ENCODE peak calls at places on chromosome 9, in seven cellular contexts. One of them, this sample, is unnamed.

GRCh38 chr9:73118898-73119554 is 32.6 kb upstream of the ANXA1 start:
- DNase-seq in HT1080: peak
- DNase-seq in astrocyte of the spinal cord: peak
- DNase-seq in NCI-H1092: no peak
- DNase-seq in HL-60: no peak
- DNase-seq in stimulated activated CD4-positive, alpha-beta T cell treated with anti-CD3 and anti-CD28 coated beads, Interleukin-2, amount 100 ng/mL, for 24 hours: no peak
- DNase-seq in ACHN: peak
- DNase-seq in this sample: no peak

GRCh38 chr9:112044183-112044582 is 130.9 kb downstream of the SUSD1 start:
- DNase-seq in astrocyte of the spinal cord: no peak
- DNase-seq in HL-60: no peak
- DNase-seq in stimulated activated CD4-positive, alpha-beta T cell treated with anti-CD3 and anti-CD28 coated beads, Interleukin-2, amount 100 ng/mL, for 24 hours: no peak
- DNase-seq in HT1080: no peak
- DNase-seq in NCI-H1092: no peak
- DNase-seq in ACHN: peak
- DNase-seq in this sample: no peak

GRCh38 chr9:113587471-113588031 is 124.0 kb downstream of the RGS3 start:
- DNase-seq in NCI-H1092: no peak
- DNase-seq in astrocyte of the spinal cord: peak
- DNase-seq in stimulated activated CD4-positive, alpha-beta T cell treated with anti-CD3 and anti-CD28 coated beads, Interleukin-2, amount 100 ng/mL, for 24 hours: no peak
- DNase-seq in HL-60: no peak
- DNase-seq in HT1080: peak
- DNase-seq in ACHN: no peak
- DNase-seq in this sample: peak

GRCh38 chr9:109856785-109857184 is 76.8 kb downstream of the PALM2AKAP2 start:
- DNase-seq in stimulated activated CD4-positive, alpha-beta T cell treated with anti-CD3 and anti-CD28 coated beads, Interleukin-2, amount 100 ng/mL, for 24 hours: no peak
- DNase-seq in ACHN: no peak
- DNase-seq in HT1080: no peak
- DNase-seq in NCI-H1092: no peak
- DNase-seq in astrocyte of the spinal cord: no peak
- DNase-seq in HL-60: no peak
- DNase-seq in this sample: peak

GRCh38 chr9:9552665-9553064 is 1060.1 kb downstream of the PTPRD start:
- DNase-seq in HL-60: no peak
- DNase-seq in astrocyte of the spinal cord: no peak
- DNase-seq in stimulated activated CD4-positive, alpha-beta T cell treated with anti-CD3 and anti-CD28 coated beads, Interleukin-2, amount 100 ng/mL, for 24 hours: no peak
- DNase-seq in HT1080: no peak
- DNase-seq in NCI-H1092: no peak
- DNase-seq in ACHN: no peak
- DNase-seq in this sample: no peak

GRCh38 chr9:75147638-75148037 is 59.3 kb downstream of the OSTF1 start:
- DNase-seq in HT1080: peak
- DNase-seq in stimulated activated CD4-positive, alpha-beta T cell treated with anti-CD3 and anti-CD28 coated beads, Interleukin-2, amount 100 ng/mL, for 24 hours: no peak
- DNase-seq in ACHN: no peak
- DNase-seq in HL-60: peak
- DNase-seq in NCI-H1092: no peak
- DNase-seq in astrocyte of the spinal cord: peak
- DNase-seq in this sample: no peak

GRCh38 chr9:118693645-118694044 is 675.6 kb downstream of the BRINP1 start:
- DNase-seq in NCI-H1092: no peak
- DNase-seq in HL-60: no peak
- DNase-seq in HT1080: no peak
- DNase-seq in astrocyte of the spinal cord: no peak
- DNase-seq in ACHN: peak
- DNase-seq in stimulated activated CD4-positive, alpha-beta T cell treated with anti-CD3 and anti-CD28 coated beads, Interleukin-2, amount 100 ng/mL, for 24 hours: no peak
- DNase-seq in this sample: no peak

GRCh38 chr9:63859475-63860215 is 1425.4 kb downstream of the FOXD4L5 start:
- DNase-seq in NCI-H1092: no peak
- DNase-seq in astrocyte of the spinal cord: peak
- DNase-seq in HT1080: peak
- DNase-seq in ACHN: no peak
- DNase-seq in HL-60: no peak
- DNase-seq in stimulated activated CD4-positive, alpha-beta T cell treated with anti-CD3 and anti-CD28 coated beads, Interleukin-2, amount 100 ng/mL, for 24 hours: no peak
- DNase-seq in this sample: peak

GRCh38 chr9:134724912-134725604 is 83.5 kb downstream of the COL5A1 start:
- DNase-seq in stimulated activated CD4-positive, alpha-beta T cell treated with anti-CD3 and anti-CD28 coated beads, Interleukin-2, amount 100 ng/mL, for 24 hours: no peak
- DNase-seq in HT1080: no peak
- DNase-seq in NCI-H1092: no peak
- DNase-seq in HL-60: no peak
- DNase-seq in astrocyte of the spinal cord: no peak
- DNase-seq in ACHN: no peak
- DNase-seq in this sample: no peak

GRCh38 chr9:114489928-114490327 is 15.3 kb downstream of the WHRN start:
- DNase-seq in stimulated activated CD4-positive, alpha-beta T cell treated with anti-CD3 and anti-CD28 coated beads, Interleukin-2, amount 100 ng/mL, for 24 hours: no peak
- DNase-seq in astrocyte of the spinal cord: no peak
- DNase-seq in NCI-H1092: no peak
- DNase-seq in HT1080: no peak
- DNase-seq in HL-60: no peak
- DNase-seq in ACHN: no peak
- DNase-seq in this sample: no peak

GRCh38 chr9:98280574-98280973 is 25.1 kb upstream of the TBC1D2 start:
- DNase-seq in NCI-H1092: peak
- DNase-seq in ACHN: no peak
- DNase-seq in astrocyte of the spinal cord: no peak
- DNase-seq in stimulated activated CD4-positive, alpha-beta T cell treated with anti-CD3 and anti-CD28 coated beads, Interleukin-2, amount 100 ng/mL, for 24 hours: no peak
- DNase-seq in HL-60: no peak
- DNase-seq in HT1080: no peak
- DNase-seq in this sample: peak

GRCh38 chr9:75499812-75500211 is 390.7 kb upstream of the PCSK5 start:
- DNase-seq in stimulated activated CD4-positive, alpha-beta T cell treated with anti-CD3 and anti-CD28 coated beads, Interleukin-2, amount 100 ng/mL, for 24 hours: no peak
- DNase-seq in HL-60: no peak
- DNase-seq in astrocyte of the spinal cord: no peak
- DNase-seq in ACHN: no peak
- DNase-seq in HT1080: no peak
- DNase-seq in NCI-H1092: no peak
- DNase-seq in this sample: no peak

GRCh38 chr9:87405677-87406544 is 91.8 kb upstream of the DAPK1 start:
- DNase-seq in astrocyte of the spinal cord: peak
- DNase-seq in HL-60: peak
- DNase-seq in stimulated activated CD4-positive, alpha-beta T cell treated with anti-CD3 and anti-CD28 coated beads, Interleukin-2, amount 100 ng/mL, for 24 hours: no peak
- DNase-seq in ACHN: no peak
- DNase-seq in HT1080: no peak
- DNase-seq in NCI-H1092: no peak
- DNase-seq in this sample: no peak

GRCh38 chr9:114121445-114122151 is 22.5 kb upstream of the KIF12 start:
- DNase-seq in stimulated activated CD4-positive, alpha-beta T cell treated with anti-CD3 and anti-CD28 coated beads, Interleukin-2, amount 100 ng/mL, for 24 hours: no peak
- DNase-seq in NCI-H1092: no peak
- DNase-seq in astrocyte of the spinal cord: no peak
- DNase-seq in HT1080: no peak
- DNase-seq in HL-60: no peak
- DNase-seq in ACHN: no peak
- DNase-seq in this sample: no peak

GRCh38 chr9:128764361-128764760 is 7.4 kb downstream of the ZER1 start:
- DNase-seq in HL-60: no peak
- DNase-seq in ACHN: no peak
- DNase-seq in astrocyte of the spinal cord: no peak
- DNase-seq in HT1080: no peak
- DNase-seq in NCI-H1092: no peak
- DNase-seq in stimulated activated CD4-positive, alpha-beta T cell treated with anti-CD3 and anti-CD28 coated beads, Interleukin-2, amount 100 ng/mL, for 24 hours: no peak
- DNase-seq in this sample: peak

GRCh38 chr9:7909537-7909936 is 110.0 kb upstream of the DMAC1 start:
- DNase-seq in stimulated activated CD4-positive, alpha-beta T cell treated with anti-CD3 and anti-CD28 coated beads, Interleukin-2, amount 100 ng/mL, for 24 hours: no peak
- DNase-seq in NCI-H1092: no peak
- DNase-seq in astrocyte of the spinal cord: no peak
- DNase-seq in ACHN: no peak
- DNase-seq in HL-60: no peak
- DNase-seq in HT1080: no peak
- DNase-seq in this sample: no peak

GRCh38 chr9:93114984-93115335 is 18.9 kb downstream of the CARD19 start:
- DNase-seq in ACHN: no peak
- DNase-seq in NCI-H1092: no peak
- DNase-seq in HL-60: no peak
- DNase-seq in stimulated activated CD4-positive, alpha-beta T cell treated with anti-CD3 and anti-CD28 coated beads, Interleukin-2, amount 100 ng/mL, for 24 hours: no peak
- DNase-seq in astrocyte of the spinal cord: no peak
- DNase-seq in HT1080: no peak
- DNase-seq in this sample: no peak

GRCh38 chr9:4486176-4486575 is 4.1 kb upstream of the SLC1A1 start:
- DNase-seq in HT1080: no peak
- DNase-seq in NCI-H1092: no peak
- DNase-seq in stimulated activated CD4-positive, alpha-beta T cell treated with anti-CD3 and anti-CD28 coated beads, Interleukin-2, amount 100 ng/mL, for 24 hours: no peak
- DNase-seq in HL-60: no peak
- DNase-seq in ACHN: no peak
- DNase-seq in astrocyte of the spinal cord: no peak
- DNase-seq in this sample: no peak

GRCh38 chr9:95552814-95553546 is 36.2 kb upstream of the PTCH1 start:
- DNase-seq in HT1080: no peak
- DNase-seq in HL-60: no peak
- DNase-seq in NCI-H1092: no peak
- DNase-seq in astrocyte of the spinal cord: peak
- DNase-seq in ACHN: no peak
- DNase-seq in stimulated activated CD4-positive, alpha-beta T cell treated with anti-CD3 and anti-CD28 coated beads, Interleukin-2, amount 100 ng/mL, for 24 hours: peak
- DNase-seq in this sample: peak

This sample was measured in ELF-1.